ENCODE peak calls at places on chromosome 21, in eight cellular contexts. H, Z, N, X, Y, Q, J and T are unnamed samples.

GRCh38 chr21:29232601-29233541 is 65.9 kb upstream of the BACH1 start:
- DNase-seq in X (no peak), H (no peak), Y (no peak), Z (no peak), Q (no peak), J (no peak), N (no peak), T (peak)

GRCh38 chr21:31502537-31503143 is 156.9 kb upstream of the SOD1 start:
- DNase-seq in X (no peak), Y (no peak), H (no peak), J (no peak), Z (no peak), N (no peak), Q (no peak), T (no peak)

GRCh38 chr21:42652527-42653491 is 612 bp upstream of the PDE9A start:
- DNase-seq in J (peak), N (no peak), Y (no peak), X (peak), Q (no peak), H (no peak), Z (no peak), T (peak)

GRCh38 chr21:25907573-25908275 is 173.0 kb downstream of the GABPA start:
- DNase-seq in Q (no peak), X (peak), J (no peak), Y (no peak), H (no peak), Z (no peak), N (no peak), T (peak)

GRCh38 chr21:24939288-24939687 is 668.0 kb downstream of the MRPL39 start:
- DNase-seq in Q (no peak), N (no peak), X (no peak), Z (no peak), J (no peak), Y (no peak), H (peak), T (no peak)

GRCh38 chr21:26788783-26789182 is 56.4 kb downstream of the ADAMTS1 start:
- DNase-seq in H (no peak), Q (peak), N (no peak), J (no peak), Z (no peak), Y (no peak), X (peak), T (no peak)

GRCh38 chr21:15431053-15431452 is 298.7 kb upstream of the USP25 start:
- DNase-seq in H (no peak), J (no peak), Z (no peak), Q (no peak), N (no peak), Y (no peak), X (no peak), T (no peak)

GRCh38 chr21:45988366-45989347 is 7.1 kb downstream of the COL6A1 start:
- DNase-seq in X (no peak), J (peak), N (no peak), Z (no peak), H (no peak), Q (peak), Y (peak), T (no peak)

GRCh38 chr21:26842976-26843911 is 2.0 kb downstream of the ADAMTS1 start:
- DNase-seq in H (peak), X (peak), Y (peak), J (peak), Q (peak), Z (peak), N (peak), T (peak)

GRCh38 chr21:31198575-31198974 is 145.5 kb downstream of the TIAM1 start:
- DNase-seq in Z (no peak), H (no peak), J (no peak), X (peak), Q (no peak), N (no peak), Y (no peak), T (peak)

GRCh38 chr21:17819878-17820232 is 699 bp upstream of the C21orf91 start:
- DNase-seq in J (no peak), Y (no peak), N (no peak), Z (peak), X (no peak), H (no peak), Q (no peak), T (no peak)

GRCh38 chr21:18373631-18374030 is 30.0 kb downstream of the TMPRSS15 start:
- DNase-seq in Q (no peak), H (no peak), X (no peak), Y (no peak), J (no peak), Z (no peak), N (no peak), T (no peak)

GRCh38 chr21:26845066-26845749 is at the start of gene ADAMTS1:
- DNase-seq in Y (peak), Z (no peak), N (peak), H (peak), Q (peak), J (peak), X (peak), T (peak)

GRCh38 chr21:37675202-37675801 is 241.0 kb downstream of the KCNJ6 start:
- DNase-seq in X (peak), Y (no peak), N (no peak), H (no peak), J (no peak), Z (peak), Q (no peak), T (peak)

GRCh38 chr21:46117586-46118304 is 19.8 kb downstream of the COL6A2 start:
- DNase-seq in H (no peak), Z (no peak), X (no peak), Q (peak), J (peak), Y (peak), N (no peak), T (no peak)

GRCh38 chr21:37527716-37528115 is 161.1 kb downstream of the DYRK1A start:
- DNase-seq in Z (no peak), N (no peak), J (no peak), Q (no peak), Y (no peak), X (no peak), H (no peak), T (no peak)

GRCh38 chr21:29130234-29130993 is at the start of gene MAP3K7CL:
- DNase-seq in Y (peak), Z (peak), J (peak), H (peak), Q (peak), X (peak), N (no peak), T (peak)

GRCh38 chr21:28436286-28436932 is 556.3 kb downstream of the LTN1 start:
- DNase-seq in J (no peak), X (peak), Z (peak), Y (no peak), Q (no peak), H (no peak), N (no peak), T (no peak)

GRCh38 chr21:27819299-27819698 is 852.4 kb upstream of the ADAMTS5 start:
- DNase-seq in J (no peak), H (no peak), N (no peak), Z (no peak), Y (no peak), X (no peak), Q (no peak), T (no peak)

GRCh38 chr21:46424621-46425020 is 34.1 kb upstream of the DIP2A start:
- DNase-seq in N (peak), J (no peak), H (no peak), Q (no peak), X (no peak), Z (no peak), Y (no peak), T (no peak)

GRCh38 chr21:31098576-31099005 is 60.3 kb upstream of the KRTAP19-8 start:
- DNase-seq in J (no peak), Z (peak), Y (peak), X (peak), Q (no peak), H (peak), N (peak), T (peak)

GRCh38 chr21:26043891-26044290 is 126.7 kb downstream of the APP start:
- DNase-seq in X (no peak), Y (no peak), Z (no peak), Q (no peak), H (no peak), N (no peak), J (no peak), T (no peak)

GRCh38 chr21:17463441-17463840 is 49.4 kb upstream of the CXADR start:
- DNase-seq in Z (peak), Y (no peak), X (peak), J (no peak), Q (no peak), H (peak), N (no peak), T (peak)

GRCh38 chr21:28447453-28447852 is 545.2 kb downstream of the LTN1 start:
- DNase-seq in Z (no peak), N (no peak), J (no peak), X (no peak), Q (no peak), H (no peak), Y (no peak), T (peak)

GRCh38 chr21:43727571-43728466 is 8.9 kb downstream of the PDXK start:
- DNase-seq in Z (no peak), X (peak), N (no peak), Q (no peak), H (no peak), J (no peak), Y (no peak), T (peak)

GRCh38 chr21:31185663-31186062 is 147.4 kb upstream of the KRTAP19-8 start:
- DNase-seq in J (no peak), Q (no peak), Y (no peak), H (no peak), N (no peak), Z (no peak), X (no peak), T (no peak)

GRCh38 chr21:17742181-17742580 is 77.0 kb downstream of the C21orf91 start:
- DNase-seq in N (no peak), H (no peak), X (no peak), Z (no peak), J (no peak), Y (no peak), Q (no peak), T (no peak)

GRCh38 chr21:26833460-26833939 is 11.7 kb downstream of the ADAMTS1 start:
- DNase-seq in N (no peak), Z (no peak), X (no peak), Q (peak), H (no peak), Y (no peak), J (no peak), T (no peak)

DNA sequence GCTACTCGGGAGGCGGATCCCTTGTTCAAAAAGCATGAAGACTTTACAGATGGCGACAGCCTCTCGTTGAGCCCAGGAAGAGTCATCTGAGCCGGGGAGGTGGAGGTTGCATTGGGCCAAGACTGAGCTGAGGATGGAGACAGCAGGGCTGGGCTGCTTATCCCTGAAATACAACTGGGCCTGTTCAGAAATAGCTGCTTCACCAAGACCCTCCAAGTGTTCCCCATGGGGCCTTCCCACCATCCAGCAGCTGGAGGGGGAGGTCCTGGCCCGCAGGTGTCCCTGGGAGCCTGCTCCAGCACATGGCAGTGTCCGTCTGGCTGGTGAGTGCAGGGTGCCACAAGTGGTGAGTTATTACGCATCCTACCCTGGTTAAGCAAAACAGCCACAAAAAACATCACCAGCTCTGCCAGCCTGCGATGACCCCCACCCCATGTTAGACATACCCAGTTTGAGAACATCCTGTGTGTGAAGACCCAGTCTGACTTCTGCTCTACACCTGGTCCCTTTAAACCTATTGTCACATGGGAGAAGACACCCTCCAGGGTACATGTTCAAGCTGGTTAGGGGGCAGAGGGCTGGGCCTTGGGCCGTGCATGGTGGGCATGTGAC is 93.1 kb upstream of the TMPRSS2 start:
- DNase-seq in Y (peak), X (no peak), H (no peak), Q (peak), J (peak), N (no peak), Z (no peak), T (no peak)
- TF ChIP-seq CTCF in Y (no peak), X (no peak), H (no peak), Q (no peak), J (no peak), N (no peak), Z (no peak), T (no peak)

DNA sequence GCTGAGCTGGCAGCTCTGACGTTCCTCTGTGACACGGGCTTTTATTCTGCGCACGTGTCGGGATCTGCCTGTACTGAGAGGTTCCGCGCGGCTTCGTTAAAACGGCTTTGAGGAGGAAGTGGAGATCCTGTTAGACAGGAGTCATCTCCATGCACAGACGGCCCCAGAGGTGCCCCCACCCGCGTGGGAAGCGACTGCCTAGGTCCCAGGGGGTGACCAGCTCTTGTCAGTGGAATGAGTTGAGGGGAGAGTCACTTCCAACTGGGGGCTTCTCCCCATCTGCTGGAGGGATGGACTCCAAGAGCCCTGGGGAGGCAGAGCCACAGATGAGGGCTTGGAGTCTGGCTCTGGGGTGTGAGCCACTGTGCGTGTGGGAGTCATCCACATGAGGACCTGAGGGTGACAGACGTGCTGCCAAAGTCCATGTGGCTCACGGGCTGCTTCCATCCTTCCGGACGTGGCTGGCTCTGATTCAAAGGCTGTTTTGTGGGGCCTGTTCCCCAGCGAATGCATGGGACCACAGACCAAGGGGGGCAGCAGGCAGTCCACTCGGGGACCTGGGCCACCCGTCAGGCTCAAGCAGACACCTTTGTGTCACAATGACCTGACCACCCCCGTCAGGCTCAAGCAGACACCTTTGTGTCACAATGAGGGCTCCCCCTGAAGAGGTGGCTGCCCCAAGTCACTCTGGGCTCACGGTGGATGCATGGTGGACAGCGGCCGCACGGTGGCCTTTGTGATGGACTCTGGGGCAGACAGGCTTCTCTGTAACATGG is 26.8 kb downstream of the PTTG1IP start:
- DNase-seq in X (no peak), Y (no peak), Q (peak), J (peak), N (peak), H (peak), Z (no peak), T (no peak)
- H3K4me3 ChIP-seq in X (no peak), Y (peak), Q (peak), J (no peak), N (no peak), H (no peak), Z (peak), T (no peak)

GRCh38 chr21:32782698-32783097 is 11.1 kb upstream of the PAXBP1 start:
- DNase-seq in H (no peak), J (no peak), N (no peak), X (no peak), Q (no peak), Y (no peak), Z (no peak), T (no peak)
- TF ChIP-seq CTCF in H (no peak), J (peak), N (no peak), X (no peak), Q (no peak), Y (no peak), Z (no peak), T (peak)

DNA sequence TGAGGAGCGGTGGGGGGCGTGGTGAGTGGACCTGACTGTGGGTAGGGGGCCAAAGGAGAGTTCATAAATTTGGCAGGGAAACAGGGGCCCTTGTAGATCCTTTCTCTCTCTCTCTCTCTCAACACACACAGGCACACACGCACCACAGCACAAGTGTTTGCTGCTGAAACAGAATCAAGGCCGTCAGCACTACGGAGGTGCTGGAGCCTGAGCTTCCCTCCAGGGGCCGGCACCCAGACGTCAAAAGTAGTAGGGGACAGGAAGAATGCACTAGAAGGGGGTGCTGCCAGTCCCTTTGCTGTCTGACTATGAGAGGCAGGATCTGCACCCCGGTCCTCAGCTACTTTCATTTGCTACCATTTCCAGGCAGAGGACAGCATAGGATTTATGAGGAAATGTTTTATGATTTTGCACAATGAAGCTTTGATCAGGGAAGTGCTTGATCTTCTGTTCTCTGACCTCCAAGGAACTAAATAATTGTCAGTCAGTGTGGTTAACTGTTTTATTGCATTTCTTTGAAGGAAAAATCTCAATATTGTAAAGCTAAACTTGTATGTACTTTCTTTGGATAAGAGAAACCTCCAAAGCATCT is 74.3 kb upstream of the FAM3B start:
- DNase-seq in N (no peak), Z (no peak), X (no peak), Q (no peak), J (no peak), Y (no peak), H (no peak), T (no peak)
- H3K4me3 ChIP-seq in N (no peak), Z (no peak), X (no peak), Q (no peak), J (no peak), Y (no peak), H (no peak), T (no peak)

DNA sequence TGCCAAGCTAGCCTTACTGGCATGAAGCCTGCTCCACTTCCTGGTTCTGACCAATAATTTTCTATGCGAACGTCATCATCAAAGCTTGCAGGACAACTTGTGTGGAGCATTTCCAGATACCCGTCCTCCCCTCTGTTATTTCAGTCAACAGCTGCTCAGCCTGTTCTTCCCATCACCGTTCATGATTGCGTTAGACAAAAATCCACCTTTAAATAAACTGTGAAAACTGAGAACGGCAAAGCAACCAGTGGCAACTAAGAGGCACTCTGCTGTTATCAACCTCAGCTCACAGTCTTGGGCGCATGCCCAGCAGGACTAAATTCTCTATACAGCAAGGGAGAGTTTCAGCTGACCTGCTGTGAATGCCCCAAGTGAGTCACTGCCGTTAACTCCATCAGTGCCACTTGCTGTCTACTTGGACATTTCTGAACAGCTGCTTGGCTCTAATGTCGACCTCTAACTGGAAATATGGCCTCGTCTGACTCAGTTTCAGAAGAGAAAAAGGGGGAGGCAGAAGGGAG is 207.4 kb upstream of the RUNX1 start:
- DNase-seq in N (peak), J (peak), Q (peak), Y (peak), Z (peak), H (peak), X (peak), T (peak)
- TF ChIP-seq CTCF in N (no peak), J (no peak), Q (no peak), Y (no peak), Z (no peak), H (no peak), X (peak), T (peak)

GRCh38 chr21:38925923-38926322 is 120.2 kb downstream of the ETS2 start:
- DNase-seq in J (peak), N (no peak), X (peak), H (peak), Z (peak), Q (peak), Y (no peak), T (peak)
- H3K4me3 ChIP-seq in J (no peak), N (no peak), X (no peak), H (no peak), Z (peak), Q (peak), Y (peak), T (peak)